ENCODE peak calls at places on chromosomes 11 and 22, in nine cellular contexts. W is B cell, Q is fibroblast of pulmonary artery, I is AG10803, L is endothelial cell, J is sciatic nerve, D is amygdala, Y is AG04449, K is DMS79 treated with DMSO at 0.1 percent for 48 hours. E is an unnamed sample.

GRCh38 chr22:35489225-35489624 is 51.4 kb upstream of the RASD2 start:
- DNase-seq in W (no peak), Q (no peak), I (no peak), L (no peak), J (no peak), D (no peak), Y (no peak), K (peak; percentile 54), E (peak; percentile 59)

GRCh38 chr11:78168539-78169477 is 19.6 kb downstream of the KCTD21 start:
- DNase-seq in W (no peak), Q (peak; percentile 94), I (peak; percentile 91), L (peak; percentile 19), J (peak; percentile 92), D (no peak), Y (peak; percentile 89), K (no peak), E (no peak)

GRCh38 chr11:386483-386882 is 7.5 kb upstream of the PKP3 start:
- DNase-seq in W (no peak), Q (no peak), I (no peak), L (no peak), J (no peak), D (no peak), Y (no peak), K (no peak), E (no peak)

GRCh38 chr11:121180183-121180582 is 79.1 kb downstream of the TECTA start:
- DNase-seq in W (no peak), Q (no peak), I (no peak), L (no peak), J (no peak), D (no peak), Y (no peak), K (no peak), E (no peak)

GRCh38 chr11:121145826-121146225 is 44.8 kb downstream of the TECTA start:
- DNase-seq in W (no peak), Q (no peak), I (no peak), L (no peak), J (no peak), D (no peak), Y (no peak), K (no peak), E (no peak)

GRCh38 chr22:44909241-44909640 is 100.6 kb downstream of the PHF21B start:
- DNase-seq in W (no peak), Q (no peak), I (no peak), L (no peak), J (no peak), D (no peak), Y (no peak), K (no peak), E (no peak)

GRCh38 chr11:7511405-7511804 is 2.4 kb upstream of the PPFIBP2 start:
- DNase-seq in W (no peak), Q (no peak), I (no peak), L (no peak), J (no peak), D (peak; percentile 50), Y (no peak), K (peak; percentile 51), E (no peak)

GRCh38 chr22:21103633-21104032 is 57.9 kb downstream of the LRRC74B start:
- DNase-seq in W (no peak), Q (no peak), I (no peak), L (no peak), J (no peak), D (no peak), Y (no peak), K (no peak), E (no peak)

GRCh38 chr11:45573728-45574127 is 91.7 kb downstream of the CHST1 start:
- DNase-seq in W (no peak), Q (no peak), I (no peak), L (no peak), J (no peak), D (no peak), Y (no peak), K (no peak), E (no peak)

GRCh38 chr11:132999519-132999918 is 532.8 kb downstream of the OPCML start:
- DNase-seq in W (no peak), Q (no peak), I (no peak), L (no peak), J (no peak), D (no peak), Y (no peak), K (no peak), E (no peak)

GRCh38 chr22:45317551-45318167 is 7.9 kb downstream of the FAM118A start:
- DNase-seq in W (no peak), Q (peak; percentile 53), I (peak; percentile 57), L (peak; percentile 31), J (peak; percentile 68), D (no peak), Y (no peak), K (no peak), E (no peak)

GRCh38 chr22:50688448-50688847 is 15.8 kb downstream of the SHANK3 start:
- DNase-seq in W (no peak), Q (no peak), I (no peak), L (no peak), J (peak; percentile 26), D (no peak), Y (no peak), K (no peak), E (no peak)